ENCODE peak calls at places on chromosomes 12 and 14, in six cellular contexts. Y is iris pigment epithelial cell, R is kidney glomerular epithelial cell, U is brain microvascular endothelial cell, Z is astrocyte of the spinal cord, I is transverse colon. B is an unnamed sample.
A peak's percentile ranks its signal among the peaks of the same experiment; 100 is the strongest.

GRCh38 chr12:37666069-37666781 is 650.3 kb upstream of the ALG10B start:
- DNase-seq in R (no peak), Y (no peak), Z (no peak), I (no peak), U (no peak), B (no peak)

GRCh38 chr12:51160814-51161459 is 12.0 kb downstream of the TFCP2 start:
- DNase-seq in Y (no peak), I (no peak), Z (no peak), R (no peak), U (peak; percentile 56), B (no peak)

GRCh38 chr14:53564870-53565269 is 391.8 kb downstream of the BMP4 start:
- DNase-seq in I (no peak), R (no peak), Y (no peak), U (no peak), Z (no peak), B (no peak)

GRCh38 chr12:29455087-29455486 is 42.4 kb downstream of the OVCH1 start:
- DNase-seq in U (no peak), R (no peak), Z (no peak), Y (no peak), I (no peak), B (no peak)

GRCh38 chr12:42584539-42585174 is 4.9 kb downstream of the PRICKLE1 start:
- DNase-seq in Y (no peak), I (no peak), R (no peak), U (no peak), Z (peak; percentile 24), B (no peak)

GRCh38 chr12:9098463-9099026 is 17.2 kb downstream of the A2M start:
- DNase-seq in U (no peak), I (no peak), Y (no peak), R (no peak), Z (no peak), B (no peak)

GRCh38 chr14:99122521-99123125 is 149.4 kb downstream of the BCL11B start:
- DNase-seq in R (no peak), U (no peak), Z (no peak), I (no peak), Y (no peak), B (no peak)

GRCh38 chr12:76764856-76765255 is 941 bp downstream of the ZDHHC17 start:
- DNase-seq in Y (peak; percentile 43), R (no peak), I (peak; percentile 10), Z (peak; percentile 30), U (peak; percentile 6), B (no peak)

GRCh38 chr12:88578821-88579518 is 1.3 kb downstream of the KITLG start:
- DNase-seq in Y (peak; percentile 32), I (peak; percentile 43), R (peak; percentile 35), U (peak; percentile 11), Z (no peak), B (no peak)